ENCODE peak calls at places on chromosomes 3 and 15, in nine cellular contexts. E is CD4-positive, CD25-positive, alpha-beta regulatory T cell; T is heart left ventricle; J is CD8-positive, alpha-beta T cell; W is stimulated activated CD4-positive, alpha-beta T cell treated with anti-CD3 and anti-CD28 coated beads, Interleukin-4, amount 100 ng/mL, for 48 hours; F is LoVo; L is Right ventricle myocardium superior; U is astrocyte of the spinal cord; C is natural killer cell. Y is an unnamed sample.

GRCh38 chr3:179450321-179450720 is 949 bp downstream of the GNB4 start:
- DNase-seq in E (no peak), T (no peak), J (no peak), W (no peak), F (no peak), L (no peak), U (peak), C (no peak), Y (no peak)

GRCh38 chr3:172918165-172918564 is 167.6 kb downstream of the ECT2 start:
- DNase-seq in E (no peak), T (no peak), J (no peak), W (no peak), F (no peak), L (no peak), U (peak), C (no peak), Y (peak)

GRCh38 chr3:194133661-194134230 is 2.2 kb upstream of the HES1 start:
- DNase-seq in E (no peak), T (peak), J (no peak), W (no peak), F (peak), L (no peak), U (peak), C (peak), Y (peak)

GRCh38 chr15:45128971-45129639 is 574 bp downstream of the DUOXA1 start:
- DNase-seq in E (no peak), T (peak), J (no peak), W (no peak), F (no peak), L (no peak), U (no peak), C (no peak), Y (no peak)

GRCh38 chr3:133426721-133427120 is 26.9 kb downstream of the BFSP2 start:
- DNase-seq in E (no peak), T (no peak), J (no peak), W (no peak), F (no peak), L (no peak), U (peak), C (no peak), Y (no peak)

GRCh38 chr3:42665050-42665878 is 11.8 kb downstream of the ZBTB47 start:
- DNase-seq in E (no peak), T (no peak), J (no peak), W (no peak), F (no peak), L (no peak), U (no peak), C (no peak), Y (no peak)

GRCh38 chr3:49721861-49722781 is 1.6 kb downstream of the GMPPB start:
- DNase-seq in E (no peak), T (no peak), J (no peak), W (no peak), F (no peak), L (peak), U (no peak), C (no peak), Y (no peak)

GRCh38 chr15:52785672-52786406 is 4.3 kb downstream of the ONECUT1 start:
- DNase-seq in E (no peak), T (no peak), J (no peak), W (no peak), F (no peak), L (no peak), U (no peak), C (no peak), Y (no peak)

GRCh38 chr3:126003447-126004190 is 34.6 kb downstream of the ROPN1B start:
- DNase-seq in E (no peak), T (no peak), J (no peak), W (no peak), F (no peak), L (no peak), U (no peak), C (no peak), Y (no peak)

GRCh38 chr15:64875641-64876223 is 34.0 kb downstream of the PLEKHO2 start:
- DNase-seq in E (no peak), T (no peak), J (no peak), W (no peak), F (no peak), L (no peak), U (no peak), C (no peak), Y (no peak)

GRCh38 chr3:69408542-69408941 is 22.7 kb upstream of the FRMD4B start:
- DNase-seq in E (no peak), T (no peak), J (no peak), W (no peak), F (no peak), L (no peak), U (no peak), C (no peak), Y (no peak)

GRCh38 chr3:98788651-98789050 is 25.5 kb downstream of the ST3GAL6 start:
- DNase-seq in E (no peak), T (peak), J (no peak), W (no peak), F (no peak), L (peak), U (peak), C (no peak), Y (no peak)

GRCh38 chr15:98650871-98651481 is 2.6 kb downstream of the IGF1R start:
- DNase-seq in E (peak), T (no peak), J (no peak), W (no peak), F (no peak), L (no peak), U (peak), C (no peak), Y (peak)

GRCh38 chr3:98732239-98733054 is 30.7 kb upstream of the ST3GAL6 start:
- DNase-seq in E (no peak), T (peak), J (no peak), W (no peak), F (no peak), L (peak), U (peak), C (no peak), Y (peak)

GRCh38 chr3:159418571-159419526 is 569.8 kb upstream of the IL12A start:
- DNase-seq in E (no peak), T (no peak), J (no peak), W (no peak), F (peak), L (no peak), U (peak), C (no peak), Y (peak)

GRCh38 chr3:78562318-78562717 is 1205.5 kb downstream of the ROBO1 start:
- DNase-seq in E (no peak), T (no peak), J (no peak), W (no peak), F (no peak), L (no peak), U (no peak), C (no peak), Y (no peak)

GRCh38 chr3:25449857-25450256 is 21.8 kb downstream of the RARB start:
- DNase-seq in E (no peak), T (no peak), J (no peak), W (no peak), F (no peak), L (no peak), U (no peak), C (no peak), Y (no peak)

GRCh38 chr3:9955611-9956352 is 3.6 kb upstream of the PRRT3 start:
- DNase-seq in E (no peak), T (no peak), J (no peak), W (no peak), F (no peak), L (no peak), U (no peak), C (no peak), Y (no peak)

GRCh38 chr3:8324727-8325126 is 176.9 kb upstream of the LMCD1 start:
- DNase-seq in E (peak), T (peak), J (peak), W (peak), F (peak), L (peak), U (peak), C (peak), Y (peak)

GRCh38 chr3:195080571-195081141 is 190.3 kb downstream of the XXYLT1 start:
- DNase-seq in E (no peak), T (peak), J (no peak), W (no peak), F (no peak), L (peak), U (no peak), C (no peak), Y (no peak)

GRCh38 chr3:191105418-191105817 is 93.6 kb upstream of the OSTN start:
- DNase-seq in E (no peak), T (no peak), J (no peak), W (no peak), F (no peak), L (no peak), U (no peak), C (no peak), Y (no peak)

GRCh38 chr15:65184305-65184943 is 718 bp downstream of the CLPX start:
- DNase-seq in E (peak), T (peak), J (peak), W (peak), F (peak), L (peak), U (peak), C (peak), Y (peak)

GRCh38 chr15:66654718-66655375 is 47.2 kb upstream of the SMAD6 start:
- DNase-seq in E (peak), T (peak), J (peak), W (peak), F (no peak), L (peak), U (no peak), C (no peak), Y (peak)

GRCh38 chr3:129975332-129976090 is 991 bp downstream of the TRH start:
- DNase-seq in E (peak), T (no peak), J (no peak), W (peak), F (no peak), L (peak), U (no peak), C (no peak), Y (peak)

GRCh38 chr3:177338697-177339219 is 141.5 kb upstream of the TBL1XR1 start:
- DNase-seq in E (no peak), T (no peak), J (no peak), W (no peak), F (peak), L (no peak), U (no peak), C (no peak), Y (peak)

GRCh38 chr15:80789296-80789695 is 10.1 kb downstream of the CEMIP start:
- DNase-seq in E (no peak), T (no peak), J (no peak), W (no peak), F (no peak), L (no peak), U (no peak), C (no peak), Y (no peak)

GRCh38 chr15:64930778-64931240 is 19.1 kb downstream of the ANKDD1A start:
- DNase-seq in E (no peak), T (no peak), J (no peak), W (no peak), F (no peak), L (no peak), U (peak), C (no peak), Y (no peak)

GRCh38 chr15:71812966-71813722 is 2.8 kb downstream of the NR2E3 start:
- DNase-seq in E (no peak), T (no peak), J (no peak), W (no peak), F (no peak), L (no peak), U (no peak), C (no peak), Y (no peak)

GRCh38 chr3:105402287-105402801 is 35.6 kb downstream of the ALCAM start:
- DNase-seq in E (no peak), T (no peak), J (no peak), W (no peak), F (peak), L (no peak), U (peak), C (no peak), Y (peak)

GRCh38 chr3:124438813-124439212 is 291.4 kb upstream of the UMPS start:
- DNase-seq in E (no peak), T (no peak), J (no peak), W (no peak), F (no peak), L (no peak), U (no peak), C (no peak), Y (no peak)

GRCh38 chr3:113896930-113897329 is 50.9 kb upstream of the ZDHHC23 start:
- DNase-seq in E (no peak), T (no peak), J (no peak), W (no peak), F (no peak), L (no peak), U (no peak), C (no peak), Y (no peak)

GRCh38 chr15:92808611-92809063 is 91.5 kb upstream of the CHD2 start:
- DNase-seq in E (no peak), T (peak), J (no peak), W (no peak), F (peak), L (no peak), U (no peak), C (no peak), Y (peak)

GRCh38 chr3:174951023-174951422 is 91.9 kb downstream of the NAALADL2 start:
- DNase-seq in E (no peak), T (no peak), J (no peak), W (no peak), F (no peak), L (no peak), U (peak), C (no peak), Y (no peak)

GRCh38 chr15:65286704-65287514 is at the start of gene PARP16:
- DNase-seq in E (peak), T (peak), J (peak), W (peak), F (peak), L (peak), U (peak), C (peak), Y (peak)

GRCh38 chr15:78811124-78811824 is at the start of gene ADAMTS7:
- DNase-seq in E (peak), T (peak), J (peak), W (peak), F (peak), L (peak), U (peak), C (peak), Y (peak)

GRCh38 chr3:131914090-131914691 is 120.6 kb downstream of the CPNE4 start:
- DNase-seq in E (no peak), T (no peak), J (no peak), W (no peak), F (no peak), L (no peak), U (no peak), C (no peak), Y (no peak)

GRCh38 chr3:113557374-113557773 is 25.0 kb downstream of the SIDT1 start:
- DNase-seq in E (no peak), T (no peak), J (no peak), W (no peak), F (peak), L (no peak), U (peak), C (no peak), Y (peak)

Y was measured in hepatocyte.